ENCODE peak calls at places on chromosome 10, in six cellular contexts. N, J, Y, T, S and F are unnamed samples.

GRCh38 chr10:119330342-119330741 is 123.0 kb downstream of the GRK5 start:
- DNase-seq in Y (no peak), N (no peak), S (no peak), J (no peak), T (no peak), F (peak; percentile 8)

GRCh38 chr10:132804785-132805426 is 19.0 kb upstream of the NKX6-2 start:
- DNase-seq in T (no peak), J (no peak), Y (no peak), N (no peak), S (no peak), F (no peak)

GRCh38 chr10:48557511-48558123 is 47.3 kb downstream of the ARHGAP22 start:
- DNase-seq in Y (no peak), T (no peak), N (no peak), J (no peak), S (no peak), F (no peak)

GRCh38 chr10:55398463-55398862 is 597.4 kb upstream of the PCDH15 start:
- DNase-seq in Y (no peak), S (no peak), N (no peak), T (no peak), J (no peak), F (no peak)

GRCh38 chr10:128099901-128100300 is 26.3 kb downstream of the MKI67 start:
- DNase-seq in S (no peak), J (no peak), Y (no peak), N (no peak), T (no peak), F (no peak)

GRCh38 chr10:13668126-13668525 is 81.4 kb downstream of the PRPF18 start:
- DNase-seq in S (no peak), J (peak; percentile 35), N (no peak), Y (no peak), T (no peak), F (no peak)

GRCh38 chr10:17026686-17027485 is 102.7 kb downstream of the CUBN start:
- DNase-seq in Y (no peak), N (no peak), J (no peak), S (no peak), T (no peak), F (no peak)

GRCh38 chr10:126175586-126176258 is 212.6 kb downstream of the ADAM12 start:
- DNase-seq in T (no peak), N (no peak), J (no peak), S (no peak), Y (no peak), F (no peak)

GRCh38 chr10:87503892-87504291 is 801 bp upstream of the MINPP1 start:
- DNase-seq in J (no peak), T (no peak), N (no peak), S (no peak), Y (no peak), F (no peak)

GRCh38 chr10:122553341-122553740 is 7.2 kb upstream of the DMBT1 start:
- DNase-seq in S (no peak), Y (no peak), N (no peak), T (no peak), J (no peak), F (no peak)

GRCh38 chr10:31372439-31372838 is 53.4 kb downstream of the ZEB1 start:
- DNase-seq in S (no peak), Y (no peak), T (no peak), N (no peak), J (no peak), F (no peak)

GRCh38 chr10:43263551-43264323 is 3.1 kb downstream of the RASGEF1A start:
- DNase-seq in N (no peak), T (no peak), J (peak; percentile 20), S (peak; percentile 30), Y (no peak), F (peak; percentile 18)

GRCh38 chr10:52332815-52333214 is 18.7 kb downstream of the DKK1 start:
- DNase-seq in Y (no peak), T (no peak), S (peak; percentile 25), N (no peak), J (no peak), F (no peak)

GRCh38 chr10:88063861-88064521 is 200.6 kb downstream of the PTEN start:
- DNase-seq in J (no peak), N (no peak), S (no peak), T (no peak), Y (no peak), F (no peak)

GRCh38 chr10:119608316-119609155 is 11.8 kb upstream of the TIAL1 start:
- DNase-seq in T (peak; percentile 54), S (peak; percentile 62), Y (no peak), J (peak; percentile 43), N (peak; percentile 20), F (peak; percentile 55)

GRCh38 chr10:10630281-10630680 is 387.4 kb upstream of the CELF2 start:
- DNase-seq in J (no peak), Y (no peak), S (no peak), T (no peak), N (no peak), F (no peak)

GRCh38 chr10:103833731-103834365 is 21.5 kb downstream of the SH3PXD2A start:
- DNase-seq in N (peak; percentile 72), J (no peak), T (no peak), Y (no peak), S (peak; percentile 76), F (no peak)

GRCh38 chr10:89392974-89393373 is 551 bp downstream of the IFIT1 start:
- DNase-seq in N (peak; percentile 53), T (no peak), Y (no peak), S (peak; percentile 16), J (no peak), F (no peak)

GRCh38 chr10:26870766-26871165 is 10.0 kb upstream of the ABI1 start:
- DNase-seq in J (no peak), N (no peak), S (no peak), Y (no peak), T (no peak), F (no peak)

GRCh38 chr10:74500806-74501205 is 325.6 kb upstream of the KAT6B start:
- DNase-seq in Y (no peak), N (no peak), T (no peak), J (no peak), S (no peak), F (no peak)

GRCh38 chr10:50809596-50809995 is 69.9 kb downstream of the ASAH2B start:
- DNase-seq in J (no peak), Y (no peak), T (no peak), N (no peak), S (no peak), F (no peak)

GRCh38 chr10:131093346-131093745 is 218.2 kb downstream of the TCERG1L start:
- DNase-seq in Y (no peak), S (no peak), T (no peak), N (no peak), J (no peak), F (no peak)

GRCh38 chr10:102436312-102436711 is 3.9 kb upstream of the CUEDC2 start:
- DNase-seq in J (no peak), T (no peak), N (no peak), Y (no peak), S (no peak), F (peak; percentile 61)
- TF ChIP-seq CTCF in J (no peak), T (no peak), N (no peak), Y (no peak), S (no peak), F (no peak)

GRCh38 chr10:30036811-30037210 is 22.6 kb downstream of the JCAD start:
- DNase-seq in N (no peak), J (no peak), S (no peak), Y (no peak), T (no peak), F (no peak)
- H3K4me1 ChIP-seq in N (no peaks in the 10 kb centered on the region), J (no peaks in the 10 kb centered on the region), S (no peaks in the 10 kb centered on the region), Y (no peaks in the 10 kb centered on the region), T (no peaks in the 10 kb centered on the region), F (no peaks in the 10 kb centered on the region)

DNA sequence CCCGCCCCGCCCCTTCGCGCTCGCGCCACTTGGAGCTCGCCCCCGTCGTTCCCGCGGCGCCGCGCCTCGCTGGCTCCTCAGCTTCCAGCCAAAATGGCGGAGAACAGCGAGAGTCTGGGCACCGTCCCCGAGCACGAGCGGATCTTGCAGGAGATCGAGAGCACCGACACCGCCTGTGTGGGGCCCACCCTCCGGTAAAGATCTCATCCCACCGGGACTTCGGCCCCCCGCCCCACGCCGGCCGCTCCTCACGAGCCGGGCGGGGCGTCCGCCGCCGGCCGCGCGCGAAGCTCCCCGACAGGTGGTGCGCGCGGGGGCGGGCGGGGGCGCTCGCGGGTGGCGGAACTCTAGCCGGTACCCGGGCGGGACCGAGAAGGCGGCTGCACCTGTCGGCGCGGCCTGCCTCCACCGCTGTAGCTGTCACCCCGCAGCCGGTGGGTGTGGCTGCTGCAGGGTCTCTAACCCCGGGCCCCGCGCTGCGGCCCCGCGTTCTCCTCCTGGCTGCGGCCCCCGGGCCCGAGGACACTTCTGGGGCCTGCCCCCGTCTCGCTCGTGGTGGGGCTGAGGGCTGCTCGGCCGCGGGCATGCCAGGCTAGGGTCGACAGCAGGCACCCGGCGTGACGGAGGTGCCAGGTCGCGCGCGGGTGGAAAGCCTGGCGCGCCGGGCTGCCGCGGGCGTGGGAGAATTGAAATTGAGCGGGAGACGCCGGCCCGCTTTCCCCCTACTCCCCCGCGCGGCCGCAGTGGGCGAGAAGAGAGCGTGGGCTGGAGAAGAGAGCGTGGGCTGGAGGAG is at the start of gene EXOC6:
- DNase-seq in T (peak; percentile 71), Y (peak; percentile 43), J (peak; percentile 44), N (peak; percentile 49), S (peak; percentile 88), F (peak; percentile 93)
- TF ChIP-seq POLR2A in T (no peak), Y (no peak), J (no peak), N (no peak), S (peak; percentile 72), F (peak; percentile 15)

DNA sequence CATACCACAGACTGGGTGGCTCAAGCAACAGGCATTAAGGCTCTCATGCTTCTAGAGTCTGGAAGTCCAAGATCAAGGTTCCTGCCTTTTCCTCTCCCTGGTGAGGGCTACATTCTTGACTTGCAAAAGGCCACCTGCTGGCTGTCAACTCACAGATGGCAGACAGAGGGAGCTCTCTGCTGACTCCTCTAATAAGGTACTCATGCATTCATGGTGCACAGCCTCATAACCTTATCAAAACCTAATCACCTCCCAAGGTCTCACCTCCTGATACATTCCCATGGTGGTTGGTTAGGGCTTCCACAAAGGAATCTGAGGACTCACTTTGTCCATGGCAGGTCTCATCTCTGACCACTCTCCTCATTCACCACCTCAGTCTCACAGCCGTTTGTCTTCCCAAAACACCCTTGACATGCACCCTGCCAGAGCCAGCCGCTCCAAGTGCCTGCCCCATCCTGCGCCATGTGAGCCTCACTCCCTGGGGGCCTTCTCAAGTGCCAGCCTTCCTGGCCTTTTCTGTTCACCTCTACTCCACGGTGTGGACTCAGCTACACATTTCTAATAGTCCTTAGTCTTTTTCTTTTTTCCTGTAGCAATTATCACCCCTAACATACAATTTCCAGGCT is 400.3 kb upstream of the ADARB2 start:
- DNase-seq in N (no peak), Y (no peak), S (peak; percentile 41), T (no peak), J (no peak), F (no peak)
- TF ChIP-seq CTCF in N (no peak), Y (peak; percentile 70), S (no peak), T (no peak), J (no peak), F (no peak)

GRCh38 chr10:72009062-72009429 is 44.9 kb downstream of the CHST3 start:
- DNase-seq in J (no peak), Y (no peak), T (no peak), N (no peak), S (no peak), F (no peak)
- H3K4me1 ChIP-seq in J (peaks cover 19% of the 10 kb centered on the region), Y (peaks cover 27% of the 10 kb centered on the region), T (no peaks in the 10 kb centered on the region), N (peaks cover 39% of the 10 kb centered on the region), S (peaks cover 9% of the 10 kb centered on the region), F (peaks cover 26% of the 10 kb centered on the region)

GRCh38 chr10:112446055-112446854 is 459 bp downstream of the ZDHHC6 start:
- DNase-seq in S (no peak), T (no peak), Y (no peak), N (peak; percentile 5), J (no peak), F (no peak)
- TF ChIP-seq POLR2A in S (no peak), T (no peak), Y (no peak), N (no peak), J (no peak), F (no peak)

GRCh38 chr10:129877773-129878371 is 86.2 kb downstream of the EBF3 start:
- DNase-seq in S (peak; percentile 22), J (no peak), T (no peak), Y (no peak), N (no peak), F (no peak)
- TF ChIP-seq CTCF in S (peak; percentile 32), J (no peak), T (peak; percentile 61), Y (peak; percentile 39), N (peak; percentile 44), F (peak; percentile 18)